ENCODE peak calls at places on chromosomes 16 and 17, in seven cellular contexts. M, U, D, V, K, C and R are unnamed samples.

GRCh38 chr17:73247728-73248127 is 14.0 kb downstream of the CPSF4L start:
- DNase-seq in U (no peak), D (no peak), V (no peak), M (no peak), K (no peak), C (no peak), R (no peak)

GRCh38 chr16:72172105-72173034 is at the start of gene PMFBP1:
- DNase-seq in M (peak; percentile 95), U (peak; percentile 50), C (no peak), V (no peak), D (peak; percentile 29), K (no peak), R (peak; percentile 21)

GRCh38 chr17:40121191-40121885 is 433 bp upstream of the MSL1 start:
- DNase-seq in D (peak; percentile 53), C (no peak), V (no peak), M (peak; percentile 60), K (no peak), U (peak; percentile 41), R (peak; percentile 57)

GRCh38 chr16:740764-741505 is at the start of gene CIAO3:
- DNase-seq in K (peak; percentile 88), D (peak; percentile 95), M (peak; percentile 24), U (peak; percentile 83), C (peak; percentile 93), V (peak; percentile 71), R (peak; percentile 92)

GRCh38 chr17:35731239-35731931 is at the start of gene RASL10B:
- DNase-seq in D (peak; percentile 61), U (peak; percentile 39), V (no peak), K (peak; percentile 30), C (peak; percentile 80), M (peak; percentile 51), R (peak; percentile 61)

GRCh38 chr17:700504-701094 is 14.0 kb downstream of the VPS53 start:
- DNase-seq in U (peak; percentile 49), D (no peak), C (no peak), M (peak; percentile 42), K (peak; percentile 7), V (no peak), R (no peak)

GRCh38 chr17:1714488-1714979 is 4.4 kb upstream of the TLCD2 start:
- DNase-seq in D (no peak), M (peak; percentile 12), V (peak; percentile 98), K (no peak), U (peak; percentile 95), C (peak; percentile 97), R (peak; percentile 41)

GRCh38 chr16:75922250-75922649 is 196.0 kb upstream of the CPHXL start:
- DNase-seq in D (no peak), C (no peak), M (no peak), U (no peak), V (no peak), K (no peak), R (no peak)

GRCh38 chr16:85631802-85632393 is 18.8 kb downstream of the GSE1 start:
- DNase-seq in U (no peak), C (no peak), V (no peak), K (no peak), D (no peak), M (no peak), R (no peak)

GRCh38 chr16:69532761-69533459 is 32.9 kb upstream of the NFAT5 start:
- DNase-seq in V (no peak), U (no peak), D (no peak), K (no peak), C (no peak), M (no peak), R (no peak)

GRCh38 chr16:68481636-68482035 is 33.3 kb upstream of the SMPD3 start:
- DNase-seq in D (no peak), C (no peak), U (no peak), V (no peak), K (no peak), M (no peak), R (no peak)

GRCh38 chr17:1882836-1883235 is 53.0 kb downstream of the RPA1 start:
- DNase-seq in C (peak; percentile 41), M (peak; percentile 9), V (no peak), D (peak; percentile 25), K (no peak), U (peak; percentile 39), R (peak; percentile 22)

GRCh38 chr17:30426292-30426691 is 47.6 kb downstream of the CPD start:
- DNase-seq in D (no peak), U (peak; percentile 17), M (no peak), K (no peak), C (no peak), V (no peak), R (no peak)

GRCh38 chr17:17745476-17746455 is 64.5 kb downstream of the RAI1 start:
- DNase-seq in K (no peak), U (no peak), C (no peak), D (no peak), V (no peak), M (no peak), R (no peak)